ENCODE peak calls at places on chromosomes 2 and 18, in eight cellular contexts. G is HFFc6, H is AG04450, Y is BE2C, B is fibroblast of pulmonary artery, C is foreskin fibroblast, R is upper lobe of right lung, D is OCI-LY7. K is an unnamed sample.

GRCh38 chr2:44965684-44966083 is 24.2 kb downstream of the SIX3 start:
- DNase-seq in G (no peak), H (no peak), Y (no peak), B (no peak), C (no peak), R (no peak), D (no peak), K (no peak)

GRCh38 chr2:106363788-106364187 is 104.4 kb downstream of the RGPD3 start:
- DNase-seq in G (no peak), H (no peak), Y (no peak), B (no peak), C (no peak), R (no peak), D (no peak), K (no peak)

GRCh38 chr2:232321817-232322559 is 56.6 kb upstream of the ALPP start:
- DNase-seq in G (no peak), H (no peak), Y (no peak), B (no peak), C (no peak), R (no peak), D (no peak), K (no peak)

GRCh38 chr2:176130153-176130916 is 830 bp downstream of the HOXD8 start:
- DNase-seq in G (no peak), H (no peak), Y (peak; percentile 65), B (no peak), C (peak; percentile 45), R (peak; percentile 60), D (no peak), K (no peak)

GRCh38 chr2:44897406-44897805 is 44.1 kb upstream of the SIX3 start:
- DNase-seq in G (no peak), H (no peak), Y (no peak), B (no peak), C (no peak), R (no peak), D (no peak), K (no peak)

GRCh38 chr2:3488768-3489448 is 30.4 kb downstream of the ADI1 start:
- DNase-seq in G (no peak), H (no peak), Y (no peak), B (no peak), C (no peak), R (peak; percentile 50), D (peak; percentile 34), K (no peak)

GRCh38 chr2:17107875-17108274 is 410.4 kb downstream of the RAD51AP2 start:
- DNase-seq in G (no peak), H (no peak), Y (no peak), B (no peak), C (no peak), R (no peak), D (no peak), K (no peak)

GRCh38 chr2:27016801-27017325 is 15.9 kb upstream of the TMEM214 start:
- DNase-seq in G (peak; percentile 37), H (peak; percentile 47), Y (peak; percentile 81), B (peak; percentile 86), C (peak; percentile 47), R (no peak), D (peak; percentile 71), K (peak; percentile 64)

GRCh38 chr18:67476585-67476984 is 39.9 kb downstream of the DSEL start:
- DNase-seq in G (no peak), H (no peak), Y (no peak), B (no peak), C (peak; percentile 53), R (no peak), D (no peak), K (no peak)

GRCh38 chr18:26700201-26700600 is 151.8 kb upstream of the KCTD1 start:
- DNase-seq in G (no peak), H (no peak), Y (no peak), B (no peak), C (no peak), R (no peak), D (no peak), K (no peak)

GRCh38 chr2:181628590-181629585 is 28.0 kb downstream of the CERKL start:
- DNase-seq in G (no peak), H (no peak), Y (no peak), B (no peak), C (no peak), R (no peak), D (no peak), K (no peak)

GRCh38 chr2:102258386-102259074 is 52.8 kb upstream of the IL1RL1 start:
- DNase-seq in G (peak; percentile 90), H (peak; percentile 80), Y (no peak), B (peak; percentile 94), C (peak; percentile 87), R (no peak), D (no peak), K (no peak)

GRCh38 chr2:1588994-1589611 is 155.2 kb downstream of the PXDN start:
- DNase-seq in G (no peak), H (no peak), Y (no peak), B (no peak), C (no peak), R (peak; percentile 56), D (no peak), K (no peak)

GRCh38 chr2:106193491-106193976 is 567 bp downstream of the UXS1 start:
- DNase-seq in G (no peak), H (no peak), Y (peak; percentile 35), B (no peak), C (no peak), R (peak; percentile 78), D (peak; percentile 29), K (peak; percentile 49)

GRCh38 chr2:96470636-96471035 is 34.5 kb downstream of the NEURL3 start:
- DNase-seq in G (no peak), H (no peak), Y (no peak), B (peak; percentile 29), C (no peak), R (peak; percentile 77), D (no peak), K (peak; percentile 81)

GRCh38 chr2:237434916-237435315 is 21.0 kb upstream of the COL6A3 start:
- DNase-seq in G (peak; percentile 58), H (no peak), Y (no peak), B (peak; percentile 90), C (no peak), R (no peak), D (no peak), K (peak; percentile 40)

GRCh38 chr2:215619022-215619958 is 183.4 kb upstream of the FN1 start:
- DNase-seq in G (no peak), H (no peak), Y (peak; percentile 27), B (peak; percentile 88), C (no peak), R (no peak), D (no peak), K (no peak)

GRCh38 chr2:111662039-111662740 is 221.8 kb downstream of the ANAPC1 start:
- DNase-seq in G (peak; percentile 68), H (no peak), Y (no peak), B (peak; percentile 63), C (peak; percentile 50), R (no peak), D (no peak), K (no peak)

GRCh38 chr2:239932881-239933735 is 92.0 kb downstream of the NDUFA10 start:
- DNase-seq in G (no peak), H (no peak), Y (peak; percentile 2), B (no peak), C (no peak), R (peak; percentile 46), D (no peak), K (no peak)

GRCh38 chr18:74994502-74995403 is 214.2 kb downstream of the PTGR3 start:
- DNase-seq in G (no peak), H (no peak), Y (no peak), B (no peak), C (no peak), R (no peak), D (no peak), K (peak; percentile 56)

GRCh38 chr2:125684256-125684655 is 971.7 kb upstream of the GYPC start:
- DNase-seq in G (no peak), H (no peak), Y (no peak), B (no peak), C (no peak), R (no peak), D (no peak), K (no peak)

GRCh38 chr2:173961346-173961705 is 3.8 kb downstream of the SP3 start:
- DNase-seq in G (peak; percentile 20), H (no peak), Y (no peak), B (no peak), C (no peak), R (no peak), D (no peak), K (no peak)

GRCh38 chr2:503288-503999 is 173.8 kb downstream of the TMEM18 start:
- DNase-seq in G (no peak), H (no peak), Y (no peak), B (no peak), C (no peak), R (peak; percentile 62), D (no peak), K (no peak)

GRCh38 chr18:22378672-22379282 is 38.9 kb downstream of the CTAGE1 start:
- DNase-seq in G (peak; percentile 33), H (no peak), Y (peak; percentile 24), B (peak; percentile 51), C (no peak), R (no peak), D (peak; percentile 4), K (no peak)

GRCh38 chr2:120866483-120867140 is 130.9 kb downstream of the GLI2 start:
- DNase-seq in G (no peak), H (no peak), Y (no peak), B (no peak), C (no peak), R (peak; percentile 40), D (no peak), K (no peak)

GRCh38 chr2:232687382-232688160 is 9.6 kb upstream of the GIGYF2 start:
- DNase-seq in G (no peak), H (no peak), Y (no peak), B (no peak), C (no peak), R (no peak), D (no peak), K (no peak)

GRCh38 chr2:26086155-26086634 is 52.3 kb downstream of the RAB10 start:
- DNase-seq in G (peak; percentile 75), H (peak; percentile 32), Y (no peak), B (peak; percentile 44), C (peak; percentile 35), R (no peak), D (no peak), K (peak; percentile 14)

GRCh38 chr2:109333414-109334194 is 204.6 kb downstream of the SH3RF3 start:
- DNase-seq in G (peak; percentile 46), H (no peak), Y (no peak), B (no peak), C (no peak), R (no peak), D (no peak), K (no peak)
- TF ChIP-seq CTCF in G (peak; percentile 71), H (peak; percentile 61), Y (no peak), B (peak; percentile 53), C (peak; percentile 26), R (peak; percentile 31), D (no peak), K (no peak)

GRCh38 chr2:46470114-46470628 is 9.2 kb upstream of the TMEM247 start:
- DNase-seq in G (no peak), H (no peak), Y (no peak), B (no peak), C (no peak), R (no peak), D (no peak), K (no peak)
- TF ChIP-seq CTCF in G (no peak), H (no peak), Y (no peak), B (no peak), C (no peak), R (no peak), D (no peak), K (no peak)

GRCh38 chr2:109662889-109663288 is 48.7 kb downstream of the SOWAHC start:
- DNase-seq in G (no peak), H (no peak), Y (no peak), B (no peak), C (no peak), R (no peak), D (no peak), K (no peak)
- TF ChIP-seq CTCF in G (peak; percentile 21), H (no peak), Y (no peak), B (peak; percentile 10), C (no peak), R (peak; percentile 21), D (no peak), K (no peak)

GRCh38 chr18:56238576-56238975 is 399.8 kb downstream of the TXNL1 start:
- DNase-seq in G (no peak), H (no peak), Y (no peak), B (no peak), C (no peak), R (no peak), D (no peak), K (no peak)
- TF ChIP-seq CTCF in G (peak; percentile 62), H (peak; percentile 25), Y (peak; percentile 17), B (peak; percentile 15), C (no peak), R (no peak), D (no peak), K (no peak)

K was measured in GM20000.